ENCODE peak calls at places on chromosomes 7 and 10, in four cellular contexts. P is heart right ventricle, Y is AG10803, A is GM23338. Z is an unnamed sample.

GRCh38 chr10:45160266-45160665 is 155.1 kb downstream of the OR13A1 start:
- DNase-seq in Y (no peak), A (no peak), P (no peak), Z (peak; percentile 14)

GRCh38 chr7:767941-768729 is 41.1 kb upstream of the PRKAR1B start:
- DNase-seq in A (no peak), P (no peak), Y (peak; percentile 24), Z (peak; percentile 94)

GRCh38 chr10:99467236-99467999 is 37.0 kb upstream of the GOT1 start:
- DNase-seq in P (no peak), Y (no peak), A (no peak), Z (no peak)

GRCh38 chr7:103373866-103374643 is 26.6 kb downstream of the PSMC2 start:
- DNase-seq in P (no peak), Y (no peak), A (peak; percentile 6), Z (no peak)

GRCh38 chr7:35405461-35405860 is 151.6 kb upstream of the TBX20 start:
- DNase-seq in A (no peak), P (no peak), Y (no peak), Z (no peak)

GRCh38 chr7:38893061-38893460 is 15.9 kb downstream of the VPS41 start:
- DNase-seq in Y (no peak), A (no peak), P (no peak), Z (peak; percentile 22)

GRCh38 chr7:68456469-68456868 is 1141.8 kb upstream of the AUTS2 start:
- DNase-seq in A (no peak), Y (no peak), P (no peak), Z (no peak)

GRCh38 chr7:156898938-156899337 is 6.0 kb upstream of the LMBR1 start:
- DNase-seq in A (no peak), P (no peak), Y (peak; percentile 12), Z (no peak)

GRCh38 chr10:101080933-101081546 is 19.3 kb downstream of the KAZALD1 start:
- DNase-seq in P (no peak), Y (no peak), A (peak; percentile 84), Z (no peak)

GRCh38 chr10:59173414-59173813 is 3.0 kb upstream of the PHYHIPL start:
- DNase-seq in P (no peak), A (no peak), Y (no peak), Z (no peak)

GRCh38 chr7:35761882-35762720 is 38.8 kb upstream of the SEPTIN7 start:
- DNase-seq in A (no peak), P (no peak), Y (peak; percentile 45), Z (no peak)

GRCh38 chr7:4880218-4880617 is 3.3 kb downstream of the RADIL start:
- DNase-seq in P (no peak), A (no peak), Y (no peak), Z (peak; percentile 5)

GRCh38 chr7:117857718-117858117 is 15.5 kb downstream of the CTTNBP2 start:
- DNase-seq in P (no peak), A (no peak), Y (no peak), Z (no peak)

GRCh38 chr7:128161466-128162125 is 79.5 kb upstream of the LEP start:
- DNase-seq in A (no peak), P (no peak), Y (peak; percentile 8), Z (peak; percentile 7)

GRCh38 chr10:48490576-48491345 is 114.1 kb downstream of the ARHGAP22 start:
- DNase-seq in Y (no peak), P (no peak), A (no peak), Z (no peak)

GRCh38 chr7:84674236-84674913 is 479.8 kb upstream of the SEMA3A start:
- DNase-seq in P (no peak), Y (peak; percentile 47), A (no peak), Z (no peak)

GRCh38 chr7:139441961-139442360 is 41.5 kb downstream of the KLRG2 start:
- DNase-seq in Y (no peak), P (no peak), A (no peak), Z (no peak)

GRCh38 chr7:129367700-129368388 is 66.4 kb upstream of the STRIP2 start:
- DNase-seq in Y (peak; percentile 62), A (peak; percentile 93), P (peak; percentile 63), Z (peak; percentile 78)

GRCh38 chr7:98119257-98119918 is 12.7 kb downstream of the LMTK2 start:
- DNase-seq in P (no peak), A (no peak), Y (peak; percentile 71), Z (peak; percentile 69)

GRCh38 chr10:32377458-32378370 is 30.8 kb upstream of the EPC1 start:
- DNase-seq in P (no peak), Y (peak; percentile 44), A (no peak), Z (peak; percentile 72)

GRCh38 chr10:31322647-31323046 is 3.6 kb downstream of the ZEB1 start:
- DNase-seq in P (no peak), A (no peak), Y (peak; percentile 32), Z (no peak)

GRCh38 chr10:46240684-46241565 is 45.9 kb upstream of the ANTXRL start:
- DNase-seq in P (no peak), A (no peak), Y (no peak), Z (no peak)

DNA sequence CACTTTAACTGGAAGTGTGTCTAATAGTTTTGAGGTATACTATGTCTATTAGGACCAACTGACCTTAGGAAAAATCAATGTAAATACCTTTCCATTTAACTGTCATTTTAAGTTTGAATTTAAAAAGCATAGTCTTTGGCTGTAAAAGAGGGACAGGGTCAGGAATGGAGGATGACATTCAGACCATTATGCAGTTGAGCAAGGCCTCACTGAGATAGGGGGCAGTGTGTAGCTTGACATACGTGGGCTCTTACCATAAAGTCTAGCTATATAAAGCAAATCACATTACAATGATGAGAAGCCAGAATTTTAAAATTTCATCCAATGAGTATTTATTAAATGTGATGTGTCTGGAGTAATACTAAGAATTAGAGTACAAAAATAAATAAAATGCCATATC is 17.9 kb downstream of the PALS2 start:
- DNase-seq in P (no peak), A (no peak), Y (no peak), Z (no peak)
- TF ChIP-seq CTCF in P (no peak), A (peak; percentile 51), Y (no peak), Z (no peak)

GRCh38 chr10:132185601-132186487 is 904 bp upstream of the DPYSL4 start:
- DNase-seq in Y (peak; percentile 8), A (peak; percentile 76), P (peak; percentile 58), Z (peak; percentile 5)
- H3K4me3 ChIP-seq in Y (no peak overlapping the region), A (peak overlapping the region; percentile 61), P (peak overlapping the region; percentile 47), Z (no peak overlapping the region)

GRCh38 chr7:142311876-142312275 is 54.0 kb upstream of the PRSS58 start:
- DNase-seq in Y (no peak), A (no peak), P (no peak), Z (no peak)
- TF ChIP-seq CTCF in Y (no peak), A (no peak), P (no peak), Z (no peak)

DNA sequence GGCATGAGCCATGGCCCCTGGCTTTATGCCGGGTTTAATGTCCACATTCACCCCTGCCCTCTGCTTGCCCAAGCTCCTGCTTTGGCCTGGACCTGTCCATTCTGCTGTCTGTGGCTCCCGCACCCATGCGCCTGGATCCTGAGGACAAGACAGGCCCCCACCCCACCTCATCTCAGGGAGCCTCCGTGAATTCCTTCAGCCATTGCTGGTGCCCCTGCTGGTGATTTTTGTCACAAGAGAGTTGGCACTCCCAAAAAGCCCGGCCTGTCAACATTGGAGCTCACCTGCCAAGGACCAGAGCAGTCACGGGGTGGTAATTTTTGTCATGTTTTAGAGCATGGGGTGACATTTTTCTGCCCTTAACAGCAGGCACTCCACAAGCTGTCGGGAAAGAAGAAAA is 127.5 kb upstream of the PLXNA4 start:
- DNase-seq in Y (no peak), A (peak; percentile 60), P (no peak), Z (no peak)
- H3K4me3 ChIP-seq in Y (no peak overlapping the region), A (no peak overlapping the region), P (no peak overlapping the region), Z (no peak overlapping the region)

GRCh38 chr7:45082031-45082830 is 6.5 kb downstream of the NACAD start:
- DNase-seq in A (no peak), Y (no peak), P (no peak), Z (no peak)

GRCh38 chr7:45084336-45084735 is 4.4 kb downstream of the NACAD start:
- DNase-seq in A (no peak), P (no peak), Y (no peak), Z (no peak)

GRCh38 chr7:45080958-45081669 is 7.7 kb downstream of the NACAD start:
- DNase-seq in A (no peak), P (no peak), Y (no peak), Z (no peak)

GRCh38 chr7:45081670-45081974 is 7.1 kb downstream of the NACAD start:
- DNase-seq in Y (no peak), A (no peak), P (no peak), Z (no peak)

GRCh38 chr7:45082831-45083331 is 5.9 kb downstream of the NACAD start:
- DNase-seq in P (no peak), Y (no peak), A (no peak), Z (no peak)
- TF ChIP-seq CTCF in P (no peak), Y (no peak), A (no peak), Z (no peak)

DNA sequence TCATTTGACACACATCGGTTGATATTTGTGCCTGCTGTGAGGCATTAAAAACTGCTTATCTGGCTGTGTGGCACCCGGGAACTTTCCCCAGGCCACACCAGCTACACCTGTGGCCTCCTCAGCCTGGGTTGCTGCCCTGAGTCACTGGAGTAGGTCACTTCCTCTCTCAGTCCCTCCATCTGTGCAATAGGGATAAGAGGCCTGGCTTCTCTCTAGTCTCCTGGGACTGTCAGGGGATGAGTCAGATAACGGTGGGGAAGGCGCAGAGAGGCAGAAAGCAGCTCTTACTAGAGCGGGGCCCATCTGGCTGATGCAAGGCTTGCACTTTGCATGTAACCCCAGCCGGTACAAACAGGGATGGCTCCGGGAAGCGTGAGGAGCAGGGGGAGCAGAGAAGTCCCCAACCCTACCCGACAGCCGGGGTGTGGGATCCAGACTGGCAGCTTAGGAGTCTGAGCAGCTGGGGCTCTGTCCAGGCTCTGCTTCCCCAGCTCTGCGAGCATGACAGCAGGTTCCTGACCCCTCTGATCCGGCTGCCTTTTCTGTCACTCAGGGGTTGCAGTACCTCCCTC is 34.0 kb downstream of the DNAJB12 start:
- DNase-seq in P (no peak), A (peak; percentile 90), Y (peak; percentile 100), Z (peak; percentile 98)
- H3K4me3 ChIP-seq in P (no peak overlapping the region), A (peak overlapping the region; percentile 23), Y (peak overlapping the region; percentile 49), Z (no peak overlapping the region)

GRCh38 chr7:33129806-33130153 is 416 bp downstream of the BBS9 start:
- DNase-seq in A (no peak), P (no peak), Y (no peak), Z (no peak)

GRCh38 chr7:33130184-33130583 is 820 bp downstream of the BBS9 start:
- DNase-seq in A (peak; percentile 18), P (no peak), Y (no peak), Z (no peak)

GRCh38 chr7:33127085-33127484 is 2.3 kb upstream of the BBS9 start:
- DNase-seq in Y (no peak), P (no peak), A (no peak), Z (no peak)

GRCh38 chr7:33128631-33128989 is 754 bp upstream of the BBS9 start:
- DNase-seq in A (no peak), P (no peak), Y (no peak), Z (no peak)

DNA sequence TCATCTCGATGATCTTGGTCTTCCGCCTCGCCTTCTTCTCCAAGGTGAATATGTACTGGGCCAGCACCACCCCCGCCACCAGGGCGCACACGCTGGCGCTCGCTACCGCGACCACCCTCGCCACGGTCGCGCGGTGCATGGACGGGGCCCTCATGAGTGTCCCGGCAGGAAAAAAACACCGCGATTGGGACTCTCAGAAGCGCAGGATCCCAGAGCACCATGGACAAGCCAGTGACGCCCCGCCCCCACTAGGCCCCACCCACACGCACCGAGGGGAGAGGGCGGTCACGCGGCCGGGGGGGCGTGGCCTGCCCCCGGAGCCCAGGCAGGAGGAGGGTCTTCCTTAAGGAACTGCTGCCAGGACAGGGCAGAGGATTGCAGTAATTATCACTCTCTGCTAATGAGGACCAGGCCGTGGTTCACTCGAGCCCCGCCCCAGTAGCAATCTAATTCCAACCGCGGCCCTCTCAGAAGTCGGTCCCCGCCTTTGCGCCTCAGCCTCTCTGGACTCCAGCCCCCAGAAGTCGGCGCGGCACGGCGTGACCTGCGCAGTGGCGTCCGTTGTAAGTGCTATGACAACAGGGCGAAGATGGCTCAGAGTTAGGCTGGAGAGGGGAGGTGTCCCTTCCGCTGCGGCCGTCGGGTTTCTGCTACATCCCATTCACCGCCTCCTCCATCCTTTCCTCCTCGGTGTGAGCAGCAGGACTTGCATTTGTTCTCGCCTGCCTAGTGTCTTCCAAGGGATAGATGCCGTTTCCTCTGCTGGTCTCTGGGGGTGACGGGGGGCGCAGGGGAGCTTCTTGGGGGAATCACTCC is at the start of gene BBS9:
- DNase-seq in Y (peak; percentile 93), A (peak; percentile 97), P (peak; percentile 95), Z (peak; percentile 96)
- TF ChIP-seq CTCF in Y (peak; percentile 18), A (no peak), P (no peak), Z (peak; percentile 12)

Z was measured in astrocyte of the spinal cord.